ENCODE peak calls at places on chromosomes 4 and X, in ten cellular contexts. G is cardiac muscle cell; S is right cardiac atrium; A is neuronal stem cell; I is PC-9; K is breast epithelium; C is aorta; W is thyroid gland; R is CD8-positive, alpha-beta T cell; T is SJSA1. J is an unnamed sample. For H3K27me3, the result is how much of the 10 kb centered on the place peaks cover.

GRCh38 chr4:95124906-95125504 is 367.2 kb downstream of the BMPR1B start:
- DNase-seq in C (no peak), T (peak), I (no peak), A (peak), R (no peak), K (no peak), W (peak), S (peak), G (peak), J (no peak)

GRCh38 chr4:177484613-177485021 is 42.4 kb upstream of the AGA start:
- DNase-seq in K (no peak), S (no peak), C (no peak), G (no peak), I (peak), A (no peak), W (no peak), T (peak), R (no peak), J (no peak)

GRCh38 chr4:13980317-13980716 is 352.8 kb upstream of the BOD1L1 start:
- DNase-seq in A (no peak), W (no peak), S (no peak), K (no peak), I (no peak), G (no peak), R (no peak), C (no peak), T (peak), J (no peak)

GRCh38 chrX:49846004-49846403 is 16.9 kb downstream of the PAGE4 start:
- DNase-seq in G (no peak), I (no peak), T (no peak), S (no peak), C (no peak), K (no peak), R (no peak), A (no peak), W (no peak), J (no peak)

GRCh38 chrX:3697701-3698279 is 15.7 kb downstream of the PRKX start:
- DNase-seq in R (no peak), C (peak), K (peak), T (peak), G (no peak), S (peak), A (peak), I (no peak), W (peak), J (no peak)

GRCh38 chrX:130173190-130173895 is 1.6 kb downstream of the RAB33A start:
- DNase-seq in K (no peak), S (peak), R (no peak), G (no peak), I (peak), C (peak), T (peak), A (no peak), W (no peak), J (no peak)

GRCh38 chr4:78343682-78344081 is 207.9 kb upstream of the ANXA3 start:
- DNase-seq in W (no peak), C (no peak), S (no peak), I (no peak), G (peak), A (no peak), T (no peak), R (no peak), K (no peak), J (no peak)

GRCh38 chrX:63566856-63567255 is 215.7 kb upstream of the SPIN4 start:
- DNase-seq in C (no peak), I (no peak), K (no peak), R (no peak), A (no peak), W (no peak), T (no peak), G (no peak), S (no peak), J (no peak)

GRCh38 chr4:179196511-179196910 is 1754.3 kb upstream of the AGA start:
- DNase-seq in S (no peak), W (no peak), G (peak), C (no peak), R (no peak), A (no peak), I (no peak), T (no peak), K (no peak), J (no peak)

GRCh38 chrX:40579880-40580536 is 762 bp upstream of the ATP6AP2 start:
- DNase-seq in A (no peak), I (no peak), G (no peak), R (no peak), K (no peak), C (no peak), S (no peak), W (no peak), T (no peak), J (no peak)

GRCh38 chrX:16188687-16189086 is 21.4 kb downstream of the MAGEB17 start:
- DNase-seq in W (no peak), C (no peak), A (no peak), I (no peak), G (no peak), S (no peak), T (no peak), K (no peak), R (no peak), J (no peak)

GRCh38 chrX:69305333-69306062 is 140.2 kb upstream of the PJA1 start:
- DNase-seq in G (no peak), R (no peak), K (no peak), A (peak), T (no peak), W (peak), S (no peak), C (no peak), I (no peak), J (no peak)

GRCh38 chrX:135596495-135596894 is 76.0 kb downstream of the INTS6L start:
- DNase-seq in T (peak), W (peak), R (no peak), A (peak), S (peak), K (no peak), I (no peak), C (peak), G (peak), J (peak)

GRCh38 chr4:142846105-142846728 is at the start of gene INPP4B:
- DNase-seq in K (peak), S (peak), I (peak), C (peak), G (peak), T (peak), W (peak), A (peak), R (peak), J (peak)

GRCh38 chrX:26562156-26562555 is 346.2 kb downstream of the MAGEB5 start:
- DNase-seq in I (no peak), R (no peak), G (no peak), K (no peak), T (no peak), S (no peak), C (no peak), W (no peak), A (no peak), J (no peak)

GRCh38 chrX:13007519-13008188 is 32.7 kb downstream of the TMSB4X start:
- DNase-seq in C (no peak), K (no peak), T (peak), A (no peak), G (no peak), I (peak), R (no peak), S (no peak), W (peak), J (no peak)

GRCh38 chrX:1212532-1212931 is at the start of gene CRLF2:
- DNase-seq in R (no peak), C (no peak), W (no peak), G (no peak), A (no peak), I (peak), T (no peak), K (no peak), S (no peak), J (no peak)

GRCh38 chrX:20217279-20217678 is 49.4 kb downstream of the RPS6KA3 start:
- DNase-seq in G (no peak), R (no peak), W (no peak), S (no peak), I (peak), K (no peak), C (no peak), A (no peak), T (peak), J (no peak)

GRCh38 chr4:82891728-82892466 is 944 bp upstream of the SEC31A start:
- DNase-seq in G (no peak), W (no peak), C (no peak), A (no peak), S (no peak), R (no peak), K (no peak), T (no peak), I (no peak), J (no peak)

GRCh38 chr4:127210877-127211276 is 421.9 kb upstream of the INTU start:
- DNase-seq in T (no peak), R (no peak), G (no peak), S (peak), C (peak), A (no peak), I (no peak), K (no peak), W (peak), J (no peak)

GRCh38 chr4:56147371-56147770 is 198.6 kb downstream of the CEP135 start:
- DNase-seq in A (no peak), K (no peak), R (no peak), W (no peak), T (no peak), G (no peak), C (no peak), I (no peak), S (no peak), J (no peak)

DNA sequence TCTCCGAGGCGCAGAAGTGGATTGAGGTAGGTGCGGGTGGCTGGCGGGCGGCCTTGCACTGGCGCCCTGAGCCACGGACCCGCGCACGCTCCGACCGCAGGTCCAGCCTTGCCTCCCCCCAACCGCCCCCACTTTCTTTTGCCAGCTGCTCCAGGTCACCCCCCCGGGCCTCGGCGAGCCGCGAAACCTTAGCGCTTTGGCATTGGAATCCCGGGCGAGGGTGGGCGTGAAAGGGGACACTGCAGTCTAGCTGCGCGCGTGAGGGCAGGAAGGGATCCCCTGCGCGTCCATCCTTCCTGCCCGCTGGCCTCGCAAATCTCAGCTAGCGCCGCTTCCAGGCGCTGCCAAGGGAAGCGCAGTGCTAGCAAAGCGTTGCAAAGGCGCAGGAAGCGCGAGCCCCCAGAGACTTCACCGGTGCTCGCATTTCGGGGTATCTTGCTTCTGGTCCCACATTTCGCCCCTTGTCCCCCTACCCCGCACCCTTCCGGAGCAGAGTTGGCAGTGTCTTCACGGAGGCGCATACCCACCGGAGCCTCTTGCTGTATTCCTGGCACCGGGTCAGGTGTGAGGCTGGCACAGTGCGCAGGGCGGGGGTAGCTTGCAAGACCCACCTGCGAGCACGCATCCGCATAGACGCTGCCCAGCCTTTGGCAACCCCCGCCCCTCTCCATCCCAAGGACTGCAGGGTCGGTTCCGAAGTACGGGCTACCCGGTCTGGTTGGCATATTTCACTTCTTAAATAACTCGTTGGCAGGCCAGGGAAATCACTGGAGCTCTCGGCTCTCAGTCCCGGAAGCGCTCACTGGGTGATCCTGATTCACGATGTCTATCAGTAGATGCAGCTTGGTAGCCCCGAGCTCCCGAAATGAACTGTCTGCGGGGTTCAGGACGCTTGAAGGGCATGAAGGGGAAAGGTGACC is 104.4 kb downstream of the UCHL1 start:
- DNase-seq in A (no peak), R (no peak), T (peak), C (peak), K (peak), G (peak), I (peak), W (peak), S (peak), J (no peak)
- H3K27me3 ChIP-seq in A (under half), R (under half), T (under half), C (under half), K (under half), G (half or more), I (under half), W (under half), S (under half), J (under half)

GRCh38 chr4:98712607-98713006 is 54.2 kb upstream of the TSPAN5 start:
- DNase-seq in K (no peak), C (no peak), W (no peak), A (no peak), S (no peak), I (no peak), R (no peak), G (no peak), T (no peak), J (no peak)
- H3K27me3 ChIP-seq in K (under half), C (under half), W (under half), A (under half), S (under half), I (under half), R (under half), G (under half), T (under half), J (under half)

DNA sequence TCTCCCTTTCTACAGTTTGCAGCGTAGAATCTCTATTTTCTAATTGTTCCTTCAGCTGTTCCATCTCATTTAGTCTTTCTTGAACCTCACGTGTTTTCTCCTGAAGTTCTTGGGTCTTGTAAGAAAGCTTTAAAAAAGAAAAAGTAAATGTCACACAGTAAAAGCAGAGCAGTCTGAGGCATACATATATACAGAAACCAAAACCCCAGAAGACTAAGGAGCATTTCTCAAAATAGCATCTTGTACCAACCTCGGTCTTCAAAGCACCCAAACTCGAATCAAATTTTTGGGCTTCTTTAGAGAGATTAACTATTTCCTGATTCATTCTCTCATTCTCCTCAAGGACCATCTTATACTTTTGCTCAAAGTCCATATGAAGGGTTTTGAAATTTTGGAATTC is 39.4 kb downstream of the CENPE start:
- DNase-seq in T (no peak), W (no peak), R (no peak), S (no peak), K (no peak), C (no peak), A (no peak), I (no peak), G (no peak), J (no peak)
- H3K27me3 ChIP-seq in T (under half), W (under half), R (under half), S (under half), K (under half), C (under half), A (under half), I (under half), G (under half), J (under half)

DNA sequence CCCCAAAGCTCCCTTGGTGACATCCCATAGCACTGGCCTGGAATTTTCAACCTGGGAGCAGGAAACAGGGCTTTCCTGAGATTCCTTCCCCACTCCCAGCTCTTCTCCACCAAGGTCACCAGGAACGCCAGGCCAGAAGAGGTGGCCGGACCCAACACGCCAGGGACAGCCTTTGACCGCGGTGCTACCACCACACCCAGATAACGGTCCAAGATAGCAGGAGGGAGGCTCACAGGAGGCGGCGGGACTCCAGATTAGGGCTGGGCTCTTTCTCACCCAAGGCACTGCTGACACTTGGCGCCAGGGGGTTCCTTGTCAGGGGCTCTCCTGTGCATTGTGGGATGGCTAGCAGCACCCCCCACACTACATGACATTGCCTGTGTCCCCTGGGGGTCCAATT is 22.9 kb downstream of the ZFYVE28 start:
- DNase-seq in K (no peak), W (no peak), R (no peak), C (no peak), A (no peak), T (no peak), S (no peak), I (no peak), G (no peak), J (no peak)
- H3K27me3 ChIP-seq in K (under half), W (under half), R (under half), C (under half), A (under half), T (under half), S (under half), I (under half), G (under half), J (under half)

GRCh38 chr4:7352486-7352885 is 82.2 kb downstream of the PSAPL1 start:
- DNase-seq in S (no peak), C (no peak), I (no peak), K (no peak), T (no peak), R (no peak), A (no peak), G (no peak), W (no peak), J (no peak)
- H3K27me3 ChIP-seq in S (under half), C (under half), I (under half), K (under half), T (under half), R (under half), A (under half), G (under half), W (under half), J (under half)

GRCh38 chr4:76531597-76531996 is 96.6 kb downstream of the SHROOM3 start:
- DNase-seq in S (no peak), C (no peak), K (no peak), T (no peak), R (no peak), W (no peak), G (no peak), I (no peak), A (no peak), J (no peak)
- H3K27me3 ChIP-seq in S (under half), C (under half), K (under half), T (under half), R (under half), W (under half), G (under half), I (under half), A (under half), J (under half)

GRCh38 chr4:647481-647880 is 22.1 kb downstream of the PDE6B start:
- DNase-seq in A (no peak), S (peak), W (no peak), T (no peak), K (no peak), R (no peak), I (no peak), G (no peak), C (peak), J (no peak)
- H3K27me3 ChIP-seq in A (under half), S (under half), W (under half), T (under half), K (under half), R (under half), I (half or more), G (under half), C (under half), J (under half)